ENCODE peak calls at places on chromosomes 7 and 10, in eight cellular contexts. Q, I, C, F, W, Y, U and A are unnamed samples.

GRCh38 chr10:27252267-27253000 is 11.8 kb upstream of the ACBD5 start:
- DNase-seq in Q (peak; percentile 58), I (no peak), C (no peak), F (no peak), W (peak; percentile 11), Y (no peak), U (no peak), A (no peak)

GRCh38 chr10:8563478-8563877 is 509.0 kb downstream of the GATA3 start:
- DNase-seq in Q (no peak), I (no peak), C (no peak), F (no peak), W (no peak), Y (no peak), U (no peak), A (no peak)

GRCh38 chr7:139995034-139995915 is 67.5 kb downstream of the PARP12 start:
- DNase-seq in Q (peak; percentile 43), I (peak; percentile 74), C (no peak), F (no peak), W (no peak), Y (peak; percentile 51), U (no peak), A (no peak)

GRCh38 chr7:5064391-5065106 is 18.9 kb downstream of the RBAK start:
- DNase-seq in Q (peak; percentile 35), I (no peak), C (no peak), F (no peak), W (no peak), Y (no peak), U (no peak), A (no peak)

GRCh38 chr10:25661632-25662031 is 272.4 kb upstream of the MYO3A start:
- DNase-seq in Q (no peak), I (no peak), C (no peak), F (no peak), W (no peak), Y (no peak), U (no peak), A (no peak)

GRCh38 chr7:41501016-41501415 is 201.9 kb downstream of the INHBA start:
- DNase-seq in Q (no peak), I (no peak), C (no peak), F (peak; percentile 18), W (no peak), Y (no peak), U (no peak), A (no peak)

GRCh38 chr7:153430931-153431330 is 621.3 kb upstream of the DPP6 start:
- DNase-seq in Q (no peak), I (peak; percentile 26), C (no peak), F (no peak), W (no peak), Y (no peak), U (no peak), A (no peak)

GRCh38 chr10:3554121-3554522 is 230.9 kb downstream of the KLF6 start:
- DNase-seq in Q (no peak), I (no peak), C (no peak), F (no peak), W (no peak), Y (no peak), U (no peak), A (no peak)